ENCODE peak calls at places on chromosomes 7 and 10, in six cellular contexts. M is IMR-90, B is SK-N-SH, V is hepatocyte, Z is DND-41, D is GM12878. T is an unnamed sample. For H3K9me3, the result is how much of the 10 kb centered on the place peaks cover.

GRCh38 chr10:34732926-34733325 is 82.2 kb downstream of the PARD3 start:
- DNase-seq in M (peak), B (peak), V (no peak), Z (no peak), D (no peak), T (peak)

GRCh38 chr7:147937428-147937827 is 653.1 kb upstream of the C7orf33 start:
- DNase-seq in M (no peak), B (no peak), V (no peak), Z (no peak), D (no peak), T (no peak)

GRCh38 chr7:46153951-46154787 is 233.1 kb upstream of the IGFBP3 start:
- DNase-seq in M (no peak), B (no peak), V (peak), Z (no peak), D (peak), T (peak)

GRCh38 chr7:24828871-24829661 is 71.8 kb upstream of the GSDME start:
- DNase-seq in M (no peak), B (no peak), V (peak), Z (no peak), D (no peak), T (peak)

GRCh38 chr10:31620236-31621151 is 301.5 kb downstream of the ZEB1 start:
- DNase-seq in M (peak), B (no peak), V (no peak), Z (no peak), D (no peak), T (peak)

GRCh38 chr7:30206466-30206865 is 71.7 kb downstream of the MTURN start:
- DNase-seq in M (peak), B (no peak), V (no peak), Z (no peak), D (no peak), T (no peak)

GRCh38 chr7:131538791-131539179 is 17.6 kb downstream of the PODXL start:
- DNase-seq in M (no peak), B (no peak), V (no peak), Z (no peak), D (no peak), T (peak)

GRCh38 chr7:154503962-154504550 is 451.9 kb downstream of the DPP6 start:
- DNase-seq in M (peak), B (peak), V (peak), Z (no peak), D (no peak), T (peak)

GRCh38 chr7:128841961-128842673 is 11.9 kb downstream of the FLNC start:
- DNase-seq in M (peak), B (peak), V (no peak), Z (peak), D (no peak), T (peak)

GRCh38 chr7:108246227-108246837 is 116.2 kb upstream of the LAMB4 start:
- DNase-seq in M (peak), B (no peak), V (peak), Z (no peak), D (peak), T (no peak)

GRCh38 chr10:21926949-21927348 is 76.6 kb downstream of the DNAJC1 start:
- DNase-seq in M (peak), B (no peak), V (peak), Z (no peak), D (no peak), T (no peak)

GRCh38 chr7:6268023-6268908 is 4.2 kb downstream of the CYTH3 start:
- DNase-seq in M (no peak), B (no peak), V (peak), Z (no peak), D (no peak), T (no peak)

GRCh38 chr7:77351539-77352004 is 64.6 kb downstream of the GSAP start:
- DNase-seq in M (no peak), B (no peak), V (no peak), Z (peak), D (peak), T (no peak)

GRCh38 chr7:8147004-8147403 is 115.0 kb downstream of the ICA1 start:
- DNase-seq in M (no peak), B (no peak), V (no peak), Z (no peak), D (no peak), T (no peak)

GRCh38 chr7:139594911-139595476 is 71.5 kb downstream of the CLEC2L start:
- DNase-seq in M (no peak), B (no peak), V (no peak), Z (no peak), D (no peak), T (no peak)

GRCh38 chr7:45972629-45973312 is 51.7 kb upstream of the IGFBP3 start:
- DNase-seq in M (no peak), B (no peak), V (no peak), Z (no peak), D (no peak), T (no peak)

GRCh38 chr10:63976538-63976937 is 455.3 kb downstream of the REEP3 start:
- DNase-seq in M (peak), B (peak), V (peak), Z (peak), D (no peak), T (peak)

GRCh38 chr10:70528726-70529362 is 50.3 kb downstream of the PALD1 start:
- DNase-seq in M (peak), B (peak), V (no peak), Z (no peak), D (no peak), T (peak)

GRCh38 chr7:17593854-17594419 is 295.5 kb downstream of the AHR start:
- DNase-seq in M (peak), B (no peak), V (no peak), Z (no peak), D (no peak), T (no peak)
- H2AFZ ChIP-seq in M (no peak), B (no peak), V (no peak), Z (no peak), D (no peak), T (no peak)

GRCh38 chr10:43884516-43885105 is 235.9 kb upstream of the ZNF32 start:
- DNase-seq in M (no peak), B (no peak), V (no peak), Z (no peak), D (no peak), T (no peak)
- H3K9me3 ChIP-seq in M (under half), B (under half), V (under half), Z (under half), D (under half), T (under half)

GRCh38 chr10:110872984-110873569 is 1.3 kb downstream of the PDCD4 start:
- DNase-seq in M (no peak), B (no peak), V (no peak), Z (no peak), D (no peak), T (peak)

GRCh38 chr10:110870823-110871235 is 899 bp upstream of the PDCD4 start:
- DNase-seq in M (no peak), B (peak), V (no peak), Z (no peak), D (no peak), T (no peak)

GRCh38 chr10:110871236-110872084 is at the start of gene PDCD4:
- DNase-seq in M (peak), B (peak), V (peak), Z (peak), D (peak), T (peak)

GRCh38 chr10:110873951-110874350 is 2.2 kb downstream of the PDCD4 start:
- DNase-seq in M (no peak), B (no peak), V (no peak), Z (no peak), D (no peak), T (no peak)

GRCh38 chr10:110872145-110872983 is 636 bp downstream of the PDCD4 start:
- DNase-seq in M (peak), B (peak), V (peak), Z (peak), D (no peak), T (peak)
- H2AFZ ChIP-seq in M (peak), B (peak), V (peak), Z (peak), D (peak), T (peak)

GRCh38 chr7:157499835-157500153 is 163.0 kb downstream of the DNAJB6 start:
- DNase-seq in M (no peak), B (no peak), V (no peak), Z (no peak), D (no peak), T (no peak)

GRCh38 chr7:157500171-157500960 is 163.6 kb downstream of the DNAJB6 start:
- DNase-seq in M (no peak), B (no peak), V (no peak), Z (no peak), D (no peak), T (no peak)

GRCh38 chr7:157498690-157499089 is 161.9 kb downstream of the DNAJB6 start:
- DNase-seq in M (no peak), B (no peak), V (no peak), Z (no peak), D (no peak), T (no peak)

GRCh38 chr7:157497744-157498541 is 161.1 kb downstream of the DNAJB6 start:
- DNase-seq in M (no peak), B (no peak), V (no peak), Z (no peak), D (no peak), T (no peak)

DNA sequence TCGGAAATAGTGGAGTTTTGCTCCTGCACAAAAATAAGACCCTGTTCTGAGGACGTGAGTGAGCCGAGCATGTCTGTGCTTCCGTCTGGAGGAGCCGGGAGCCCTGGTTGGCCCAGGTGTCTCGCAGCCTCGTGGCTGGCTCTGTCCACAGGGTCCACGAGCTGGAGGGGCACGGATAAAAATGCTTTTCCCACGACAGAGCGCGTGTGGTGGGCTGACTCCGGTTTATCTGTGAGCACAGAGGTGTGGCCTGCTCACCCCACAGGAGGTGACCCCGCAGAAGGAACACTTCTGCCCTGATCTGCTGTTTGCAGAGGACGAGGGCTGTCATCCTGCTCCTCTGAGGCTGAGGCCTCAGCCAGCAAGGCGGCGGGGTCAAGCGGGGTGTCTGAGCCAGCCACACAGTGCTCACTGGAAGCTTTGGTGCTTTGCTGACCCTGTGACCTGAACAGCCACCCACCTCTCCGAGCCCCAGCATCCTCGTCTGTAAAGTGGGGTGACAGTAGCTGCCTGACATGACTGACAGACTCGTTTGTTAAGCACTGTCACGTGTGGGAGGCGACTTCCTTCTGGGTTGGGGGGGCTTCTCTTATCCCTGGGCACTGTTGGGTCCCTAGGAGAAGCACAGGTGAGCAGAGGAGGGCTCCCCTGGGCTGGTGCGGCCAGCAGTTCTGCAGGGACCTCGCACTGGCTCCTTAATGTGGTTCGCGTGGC is 162.5 kb downstream of the DNAJB6 start:
- DNase-seq in M (no peak), B (no peak), V (no peak), Z (no peak), D (no peak), T (no peak)
- H3K9me3 ChIP-seq in M (under half), B (under half), V (under half), Z (under half), D (under half), T (under half)

GRCh38 chr7:110693348-110693747 is 397.6 kb upstream of the LRRN3 start:
- DNase-seq in M (no peak), B (no peak), V (peak), Z (no peak), D (no peak), T (no peak)
- H2AFZ ChIP-seq in M (no peak), B (no peak), V (no peak), Z (no peak), D (no peak), T (no peak)

GRCh38 chr7:157984138-157984913 is 603.3 kb downstream of the PTPRN2 start:
- DNase-seq in M (no peak), B (peak), V (no peak), Z (no peak), D (no peak), T (no peak)
- H3K9me3 ChIP-seq in M (under half), B (under half), V (under half), Z (under half), D (under half), T (under half)